ENCODE peak calls at places on chromosomes 12 and 14, in seven cellular contexts. L is neural progenitor cell, Z is HCT116, F is SK-N-SH, R is OCI-LY7, C is GM23338, A is MM.1S. V is an unnamed sample.

GRCh38 chr14:68692916-68693771 is 99.7 kb downstream of the ZFP36L1 start:
- DNase-seq in C (no peak), R (no peak), Z (no peak), A (no peak), L (no peak), F (no peak), V (no peak)

GRCh38 chr12:47964102-47964723 is 817 bp downstream of the TMEM106C start:
- DNase-seq in L (peak; percentile 45), Z (no peak), R (peak; percentile 50), F (peak; percentile 58), A (peak; percentile 29), C (peak; percentile 60), V (peak; percentile 34)

GRCh38 chr12:58509116-58509885 is 411.0 kb downstream of the LRIG3 start:
- DNase-seq in Z (no peak), F (no peak), C (no peak), A (no peak), R (no peak), L (no peak), V (peak; percentile 91)

GRCh38 chr12:25557830-25558436 is 4.8 kb upstream of the LMNTD1 start:
- DNase-seq in C (peak; percentile 89), R (peak; percentile 61), F (peak; percentile 8), L (peak; percentile 75), Z (peak; percentile 54), A (peak; percentile 53), V (peak; percentile 75)

GRCh38 chr12:122140467-122141257 is 33.4 kb downstream of the IL31 start:
- DNase-seq in C (no peak), L (no peak), A (no peak), F (no peak), R (no peak), Z (no peak), V (no peak)

GRCh38 chr14:75283884-75284563 is 5.4 kb downstream of the FOS start:
- DNase-seq in L (no peak), F (no peak), C (no peak), Z (no peak), A (no peak), R (no peak), V (no peak)

GRCh38 chr14:67943947-67944346 is 124.4 kb downstream of the RAD51B start:
- DNase-seq in L (peak; percentile 92), R (peak; percentile 80), F (peak; percentile 57), Z (peak; percentile 71), A (peak; percentile 52), C (peak; percentile 95), V (peak; percentile 93)

GRCh38 chr12:2683283-2684025 is 111.3 kb upstream of the FKBP4 start:
- DNase-seq in R (no peak), A (no peak), C (peak; percentile 32), F (no peak), L (no peak), Z (no peak), V (no peak)

GRCh38 chr12:14408208-14408607 is 42.7 kb downstream of the ATF7IP start:
- DNase-seq in Z (no peak), L (no peak), C (peak; percentile 81), A (peak; percentile 64), R (no peak), F (peak; percentile 13), V (peak; percentile 15)

GRCh38 chr12:52530905-52531304 is 10.7 kb upstream of the KRT5 start:
- DNase-seq in L (no peak), A (no peak), Z (no peak), R (no peak), C (no peak), F (no peak), V (no peak)

GRCh38 chr12:64008596-64008995 is 164.1 kb downstream of the SRGAP1 start:
- DNase-seq in R (no peak), L (no peak), F (no peak), A (no peak), Z (no peak), C (no peak), V (no peak)

GRCh38 chr12:28024231-28024995 is 51.9 kb upstream of the PTHLH start:
- DNase-seq in L (no peak), R (no peak), F (no peak), Z (no peak), C (no peak), A (peak; percentile 11), V (peak; percentile 79)

GRCh38 chr12:64931981-64932380 is 107.5 kb downstream of the TBC1D30 start:
- DNase-seq in A (no peak), L (no peak), C (no peak), F (peak; percentile 21), Z (no peak), R (no peak), V (no peak)

GRCh38 chr12:117646595-117646994 is 285.2 kb upstream of the NOS1 start:
- DNase-seq in C (peak; percentile 11), F (peak; percentile 37), Z (no peak), A (no peak), L (peak; percentile 24), R (no peak), V (no peak)

GRCh38 chr12:88833641-88834116 is 253.4 kb upstream of the KITLG start:
- DNase-seq in L (no peak), R (no peak), C (no peak), F (no peak), Z (no peak), A (no peak), V (peak; percentile 57)

GRCh38 chr14:33657478-33657877 is 293.4 kb downstream of the EGLN3 start:
- DNase-seq in F (no peak), A (no peak), C (no peak), Z (no peak), R (no peak), L (no peak), V (peak; percentile 32)

DNA sequence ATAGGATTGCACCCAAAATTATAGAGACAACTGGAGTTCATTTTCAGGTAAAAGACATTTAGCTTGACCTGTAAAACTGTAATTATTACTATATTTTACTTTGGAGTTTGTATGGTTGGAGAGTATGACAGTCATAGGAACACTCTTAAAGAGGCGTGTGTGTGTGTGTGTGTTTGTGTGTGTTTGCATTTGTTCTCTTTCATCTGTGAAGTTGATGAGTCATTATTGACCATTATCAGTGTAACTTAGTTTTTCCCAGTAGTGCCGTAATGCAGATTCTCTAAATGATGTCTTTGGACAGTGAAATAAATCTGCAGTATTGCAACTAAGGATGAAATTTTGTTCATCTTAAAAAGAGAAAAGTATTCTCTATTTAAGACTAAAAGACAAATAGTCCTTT is 13.0 kb downstream of the WASHC4 start:
- DNase-seq in R (no peak), L (no peak), A (no peak), C (no peak), F (no peak), Z (no peak), V (peak; percentile 57)
- TF ChIP-seq EZH2phosphoT487 in R (no peak), L (no peak), A (no peak), C (no peak), F (no peak), Z (no peak), V (no peak)

DNA sequence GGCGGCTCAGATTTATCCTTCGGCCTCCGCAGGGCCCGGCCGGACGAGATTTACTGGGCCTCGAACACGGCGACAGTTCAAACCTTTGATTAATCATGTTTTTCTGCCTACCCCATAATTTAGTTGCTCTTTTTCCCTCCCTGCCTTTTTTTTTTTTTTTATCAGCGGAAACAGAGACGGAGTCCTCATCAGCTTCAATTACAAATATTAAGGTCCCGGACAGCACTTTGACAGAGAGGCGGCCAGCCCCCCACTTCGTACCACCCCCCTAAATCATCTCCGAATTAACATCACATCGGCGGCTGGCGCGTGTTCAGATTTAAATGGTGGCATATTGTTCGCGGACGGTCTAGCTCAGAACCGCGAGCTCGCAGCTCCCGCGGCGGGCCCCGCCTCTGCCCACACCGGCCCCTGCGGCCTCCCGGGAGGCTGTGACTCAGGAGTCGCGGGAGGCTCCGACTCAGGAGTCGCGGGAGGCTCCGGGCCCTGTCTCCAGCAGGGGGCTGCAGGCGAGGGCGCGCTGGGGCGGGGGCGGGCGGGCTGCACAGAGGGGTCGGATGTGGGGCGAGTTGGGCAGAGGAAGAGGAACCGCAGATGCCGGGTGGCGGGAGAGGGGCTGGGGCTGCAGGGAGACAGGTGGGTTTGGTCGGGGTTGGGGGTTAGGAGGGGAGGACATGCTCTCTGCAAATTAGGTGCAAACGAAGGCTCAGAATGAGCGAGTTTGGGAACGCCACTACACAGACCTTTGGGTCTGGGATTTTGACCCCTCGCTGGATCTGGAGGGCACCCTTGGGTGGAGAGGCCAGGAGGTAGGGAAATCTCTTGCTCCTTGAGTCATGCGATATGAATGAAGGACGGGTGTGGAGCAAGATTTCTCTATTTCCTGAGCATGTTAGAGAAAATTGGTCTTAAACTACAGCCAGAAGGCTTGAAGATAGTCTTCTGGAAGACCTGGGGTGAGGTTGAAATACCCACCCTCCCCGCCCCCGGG is 19.6 kb upstream of the ATP5MC2 start:
- DNase-seq in Z (peak; percentile 36), F (peak; percentile 48), C (peak; percentile 70), R (no peak), L (peak; percentile 82), A (no peak), V (peak; percentile 16)
- TF ChIP-seq CTCF in Z (peak; percentile 9), F (no peak), C (peak; percentile 20), R (no peak), L (peak; percentile 42), A (no peak), V (no peak)

GRCh38 chr14:65551019-65551643 is 138.6 kb downstream of the FUT8 start:
- DNase-seq in Z (no peak), A (no peak), F (no peak), L (no peak), C (no peak), R (no peak), V (no peak)

GRCh38 chr14:65560340-65561027 is 148.0 kb downstream of the FUT8 start:
- DNase-seq in A (no peak), C (no peak), Z (no peak), L (no peak), R (no peak), F (no peak), V (no peak)

GRCh38 chr14:65552724-65553123 is 140.2 kb downstream of the FUT8 start:
- DNase-seq in F (no peak), Z (no peak), A (no peak), C (no peak), L (no peak), R (no peak), V (no peak)

GRCh38 chr14:65558363-65558762 is 145.8 kb downstream of the FUT8 start:
- DNase-seq in A (no peak), F (no peak), Z (no peak), C (no peak), L (no peak), R (no peak), V (no peak)

DNA sequence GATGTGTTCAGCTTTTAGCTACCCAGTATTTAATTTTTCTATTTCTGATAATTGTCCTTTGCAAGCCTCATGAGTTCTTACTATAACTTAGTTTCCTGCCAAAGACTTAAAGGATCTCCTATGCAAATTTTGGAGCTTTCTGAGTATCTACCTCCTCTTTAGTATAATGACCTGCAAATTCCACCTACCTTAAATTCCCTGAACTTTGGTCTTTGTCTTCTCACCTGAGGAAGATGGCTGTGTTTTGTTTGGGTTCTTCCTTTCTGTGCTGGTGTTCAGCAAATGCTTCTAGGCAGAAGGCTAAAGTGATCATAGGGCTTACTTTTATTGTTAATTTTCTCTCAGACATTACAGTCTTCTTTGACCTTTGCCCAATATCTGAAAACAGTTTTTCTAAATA is 142.8 kb downstream of the FUT8 start:
- DNase-seq in F (no peak), Z (no peak), L (no peak), R (peak; percentile 14), A (no peak), C (peak; percentile 67), V (no peak)
- H3K4me2 ChIP-seq in F (no peak overlapping the region), Z (no peak overlapping the region), L (no peak overlapping the region), R (peak overlapping the region; percentile 37), A (no peak overlapping the region), C (no peak overlapping the region), V (no peak overlapping the region)

DNA sequence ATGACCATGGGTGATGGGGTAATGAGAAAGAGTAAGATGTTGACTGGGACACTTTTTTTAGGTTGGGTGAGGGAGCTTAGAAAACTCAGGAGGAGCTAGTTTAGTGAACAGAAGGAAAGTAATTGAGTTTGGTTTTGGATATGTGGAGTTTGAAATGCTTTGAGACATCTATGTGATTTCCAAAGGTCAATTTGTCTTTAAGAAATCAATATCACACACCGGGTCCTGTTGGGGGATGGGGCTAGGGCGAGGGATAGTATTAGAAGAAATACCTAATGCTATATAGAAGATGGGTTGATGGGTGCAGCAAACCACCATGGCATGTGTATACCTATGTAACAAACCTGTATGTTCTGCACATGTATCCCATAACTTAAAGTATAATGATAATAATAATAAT is 118.4 kb downstream of the ASCL1 start:
- DNase-seq in A (no peak), L (no peak), C (no peak), F (no peak), Z (no peak), R (no peak), V (no peak)
- TF ChIP-seq EZH2phosphoT487 in A (no peak), L (no peak), C (no peak), F (no peak), Z (no peak), R (no peak), V (no peak)

V was measured in PC-3.